ENCODE peak calls at places on chromosomes 16 and 17, in ten cellular contexts. M is heart left ventricle, K is dorsolateral prefrontal cortex, T is B cell, Z is lower leg skin, L is GM20000, B is foreskin keratinocyte, V is HCT116, U is mesothelial cell of epicardium, Q is tibial nerve. C is an unnamed sample.

GRCh38 chr17:10162034-10162433 is 36.4 kb downstream of the GAS7 start:
- DNase-seq in M (no peak), Z (no peak), T (no peak), V (no peak), L (peak), Q (no peak), U (no peak), K (no peak), B (no peak), C (no peak)

GRCh38 chr17:51668155-51668962 is 408.0 kb downstream of the UTP18 start:
- DNase-seq in Z (no peak), V (no peak), Q (no peak), M (no peak), B (no peak), T (no peak), K (no peak), L (no peak), U (no peak), C (no peak)

GRCh38 chr17:82696916-82697807 is 1.3 kb downstream of the RAB40B start:
- DNase-seq in B (no peak), V (no peak), Q (no peak), M (peak), L (peak), U (no peak), T (no peak), Z (no peak), K (no peak), C (no peak)

GRCh38 chr16:138049-138417 is 440 bp downstream of the NPRL3 start:
- DNase-seq in U (peak), V (no peak), K (no peak), L (peak), B (no peak), Z (no peak), T (peak), Q (no peak), M (peak), C (peak)

GRCh38 chr16:57617604-57618111 is 10.8 kb upstream of the ADGRG1 start:
- DNase-seq in T (no peak), M (peak), Q (no peak), L (no peak), U (no peak), Z (peak), V (no peak), K (no peak), B (no peak), C (no peak)

GRCh38 chr16:31134091-31134571 is 1.4 kb downstream of the PRSS8 start:
- DNase-seq in U (no peak), Q (no peak), B (no peak), L (no peak), M (no peak), V (no peak), T (no peak), K (no peak), Z (no peak), C (no peak)

GRCh38 chr17:76083536-76083935 is 4.6 kb downstream of the ZACN start:
- DNase-seq in Z (no peak), V (no peak), M (peak), T (no peak), B (no peak), Q (no peak), L (no peak), U (no peak), K (no peak), C (no peak)

GRCh38 chr16:19375561-19376158 is 42.0 kb upstream of the TMC5 start:
- DNase-seq in Q (no peak), M (no peak), T (peak), L (peak), B (no peak), K (no peak), Z (no peak), U (no peak), V (peak), C (no peak)

GRCh38 chr17:18253187-18253884 is 5.2 kb downstream of the FLII start:
- DNase-seq in K (no peak), B (no peak), V (no peak), Q (no peak), L (no peak), T (no peak), Z (no peak), M (no peak), U (no peak), C (no peak)

GRCh38 chr16:47017636-47018035 is 44.2 kb upstream of the DNAJA2 start:
- DNase-seq in T (no peak), L (no peak), M (no peak), V (no peak), Z (no peak), K (no peak), B (no peak), Q (no peak), U (no peak), C (no peak)

GRCh38 chr16:83681421-83681820 is 126.4 kb upstream of the HSBP1 start:
- DNase-seq in L (no peak), V (no peak), Z (no peak), M (no peak), B (no peak), U (no peak), T (no peak), Q (no peak), K (no peak), C (no peak)

GRCh38 chr17:48586355-48586924 is 3.6 kb downstream of the HOXB3 start:
- DNase-seq in B (no peak), Q (no peak), M (no peak), K (no peak), T (no peak), U (no peak), V (no peak), L (peak), Z (no peak), C (peak)

GRCh38 chr16:49213594-49213993 is 68.0 kb downstream of the CBLN1 start:
- DNase-seq in T (no peak), L (no peak), K (no peak), B (no peak), U (no peak), V (no peak), Z (peak), M (no peak), Q (no peak), C (no peak)

GRCh38 chr16:70395345-70395901 is 43.5 kb downstream of the ST3GAL2 start:
- DNase-seq in V (no peak), U (no peak), Q (no peak), L (peak), M (peak), Z (no peak), K (peak), B (no peak), T (peak), C (peak)

GRCh38 chr16:16797239-16797638 is 418.3 kb downstream of the NPIPA7 start:
- DNase-seq in K (no peak), L (no peak), T (no peak), Q (no peak), Z (no peak), M (no peak), B (no peak), U (no peak), V (no peak), C (no peak)

GRCh38 chr17:62968445-62968923 is 2.4 kb downstream of the TANC2 start:
- DNase-seq in U (no peak), T (peak), B (peak), V (peak), K (no peak), M (no peak), Z (no peak), L (peak), Q (no peak), C (no peak)

GRCh38 chr16:30967795-30968194 is 10.2 kb downstream of the SETD1A start:
- DNase-seq in Z (no peak), V (no peak), U (no peak), Q (no peak), M (no peak), K (no peak), L (no peak), T (no peak), B (no peak), C (no peak)

GRCh38 chr16:71348262-71349085 is 10.0 kb upstream of the CALB2 start:
- DNase-seq in U (no peak), Q (no peak), T (no peak), K (no peak), V (no peak), L (no peak), Z (peak), B (no peak), M (no peak), C (no peak)

GRCh38 chr16:55408656-55409055 is 70.3 kb upstream of the MMP2 start:
- DNase-seq in M (no peak), U (no peak), T (no peak), B (no peak), Q (no peak), V (no peak), Z (no peak), K (no peak), L (no peak), C (no peak)

GRCh38 chr16:50386139-50386538 is 17.4 kb upstream of the BRD7 start:
- DNase-seq in U (no peak), B (no peak), M (no peak), Q (no peak), K (no peak), T (no peak), V (no peak), L (no peak), Z (no peak), C (no peak)

GRCh38 chr16:78629173-78629572 is 529.7 kb downstream of the WWOX start:
- DNase-seq in K (no peak), Z (no peak), V (no peak), B (no peak), M (no peak), U (no peak), L (no peak), T (no peak), Q (no peak), C (no peak)

GRCh38 chr16:24698314-24698713 is 31.1 kb upstream of the TNRC6A start:
- DNase-seq in Q (no peak), U (no peak), M (no peak), K (no peak), T (no peak), B (no peak), V (no peak), L (no peak), Z (no peak), C (no peak)

GRCh38 chr17:46264456-46265198 is 30.3 kb upstream of the LRRC37A start:
- DNase-seq in M (no peak), K (no peak), Z (no peak), T (no peak), U (no peak), V (no peak), L (peak), B (peak), Q (no peak), C (peak)

GRCh38 chr17:29574732-29575510 is 6.4 kb downstream of the TP53I13 start:
- DNase-seq in K (peak), Q (no peak), M (no peak), Z (peak), B (no peak), V (no peak), U (peak), T (no peak), L (no peak), C (no peak)

GRCh38 chr17:29178750-29179231 is 1.4 kb downstream of the MYO18A start:
- DNase-seq in M (no peak), Q (no peak), T (no peak), V (no peak), Z (peak), U (no peak), K (no peak), B (peak), L (peak), C (no peak)

GRCh38 chr17:65170839-65171238 is 33.7 kb downstream of the RGS9 start:
- DNase-seq in Z (no peak), B (no peak), K (no peak), U (no peak), T (no peak), L (no peak), Q (no peak), M (no peak), V (no peak), C (no peak)

GRCh38 chr17:27384261-27384701 is 72.0 kb upstream of the KSR1 start:
- DNase-seq in M (peak), U (no peak), L (no peak), T (no peak), V (no peak), B (peak), Z (peak), K (no peak), Q (no peak), C (no peak)

DNA sequence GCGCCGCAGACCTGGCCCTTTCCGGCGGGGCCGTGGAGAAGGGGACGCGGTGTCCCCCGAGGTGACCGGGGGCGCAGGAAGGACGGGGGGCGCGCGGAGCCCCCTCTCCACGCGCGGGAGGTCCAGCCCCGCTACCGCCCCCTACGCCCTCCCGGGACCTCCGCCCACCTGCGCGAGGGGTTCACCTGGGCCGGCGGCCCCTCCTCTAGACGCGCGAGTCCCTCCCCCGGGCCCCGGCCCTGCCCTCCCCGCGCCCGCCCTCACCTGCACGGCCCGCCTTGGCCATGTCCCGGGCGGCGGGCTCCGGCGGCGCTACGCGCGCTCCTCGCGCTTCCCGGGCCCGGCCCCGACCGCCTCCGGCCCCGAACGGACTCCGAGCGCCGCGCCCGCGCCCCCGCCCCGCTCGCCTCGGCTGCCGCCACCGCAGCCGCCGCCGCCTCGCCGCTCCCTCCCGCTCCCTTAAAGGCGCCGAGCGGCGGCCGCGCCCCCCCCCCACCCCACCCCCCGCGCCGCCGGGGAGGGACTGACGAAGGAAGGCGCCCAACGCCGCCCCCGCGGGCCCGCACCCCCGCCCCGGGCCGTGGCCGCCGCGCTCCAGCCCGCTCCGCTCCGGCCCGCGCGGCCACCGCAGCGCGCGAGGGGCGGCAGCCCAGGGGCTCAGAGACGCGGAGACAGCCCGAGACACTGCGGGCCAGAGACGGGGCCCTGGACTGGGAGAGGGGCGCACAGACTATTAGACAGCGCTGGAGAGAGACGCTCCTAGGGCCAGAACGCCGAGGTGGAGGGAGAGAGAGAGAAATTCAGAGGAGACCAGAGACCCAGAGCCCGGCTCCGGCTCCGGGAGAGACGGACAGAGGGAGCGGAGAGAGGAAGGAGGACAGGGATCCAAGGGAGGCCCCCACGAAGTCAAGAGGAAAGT is at the start of gene PITPNM3:
- DNase-seq in M (no peak), B (no peak), K (no peak), V (no peak), T (peak), Q (no peak), L (peak), U (no peak), Z (no peak), C (no peak)
- TF ChIP-seq CTCF in M (no peak), B (no peak), K (no peak), V (no peak), T (no peak), Q (no peak), L (no peak), U (no peak), Z (no peak), C (no peak)

GRCh38 chr16:85275533-85276249 is 163.4 kb upstream of the CIBAR2 start:
- DNase-seq in T (peak), V (peak), B (no peak), L (peak), U (peak), M (peak), K (peak), Z (peak), Q (peak), C (peak)
- TF ChIP-seq CTCF in T (peak), V (peak), B (peak), L (peak), U (peak), M (peak), K (peak), Z (no peak), Q (peak), C (peak)

GRCh38 chr16:14632693-14633569 is at the start of gene BFAR:
- DNase-seq in L (peak), Q (peak), Z (peak), M (peak), T (peak), V (peak), K (peak), B (peak), U (peak), C (peak)
- TF ChIP-seq CTCF in L (no peak), Q (no peak), Z (no peak), M (no peak), T (no peak), V (no peak), K (no peak), B (no peak), U (no peak), C (no peak)

GRCh38 chr16:1342526-1343427 is 8.9 kb downstream of the TSR3 start:
- DNase-seq in M (peak), U (peak), B (peak), L (peak), V (peak), K (peak), Z (peak), Q (peak), T (peak), C (peak)
- TF ChIP-seq CTCF in M (no peak), U (no peak), B (no peak), L (no peak), V (no peak), K (no peak), Z (no peak), Q (no peak), T (peak), C (no peak)

GRCh38 chr16:82639666-82640336 is 13.0 kb downstream of the CDH13 start:
- DNase-seq in U (peak), T (peak), K (peak), Z (no peak), B (no peak), V (peak), M (peak), Q (no peak), L (peak), C (no peak)

GRCh38 chr16:82643136-82643535 is 16.4 kb downstream of the CDH13 start:
- DNase-seq in U (no peak), V (no peak), Z (no peak), K (no peak), M (no peak), L (no peak), Q (no peak), B (no peak), T (no peak), C (no peak)

GRCh38 chr16:82643936-82644630 is 17.3 kb downstream of the CDH13 start:
- DNase-seq in Z (no peak), Q (no peak), T (no peak), K (no peak), U (no peak), M (no peak), V (no peak), L (no peak), B (no peak), C (no peak)

GRCh38 chr16:82639263-82639662 is 12.5 kb downstream of the CDH13 start:
- DNase-seq in B (no peak), T (no peak), M (no peak), Z (no peak), V (no peak), L (no peak), U (no peak), Q (no peak), K (no peak), C (no peak)

GRCh38 chr16:82641336-82641984 is 14.7 kb downstream of the CDH13 start:
- DNase-seq in V (no peak), L (no peak), Q (no peak), M (no peak), B (no peak), U (no peak), Z (no peak), T (no peak), K (no peak), C (no peak)
- TF ChIP-seq CTCF in V (peak), L (peak), Q (no peak), M (peak), B (peak), U (no peak), Z (no peak), T (no peak), K (peak), C (no peak)

C was measured in natural killer cell.